ENCODE peak calls at places on chromosomes 12 and 14, in six cellular contexts. O, W, A, M, U and E are unnamed samples.

GRCh38 chr12:58190624-58191023 is 249.3 kb downstream of the ATP23 start:
- DNase-seq in M (no peak), A (no peak), W (no peak), O (no peak), U (no peak), E (no peak)

GRCh38 chr12:132084681-132085635 is 59.2 kb downstream of the DDX51 start:
- DNase-seq in M (no peak), A (peak), W (peak), U (peak), O (peak), E (no peak)

GRCh38 chr12:46516933-46517578 is 144.5 kb upstream of the SLC38A2 start:
- DNase-seq in M (no peak), U (no peak), A (no peak), O (no peak), W (no peak), E (no peak)

GRCh38 chr14:50018236-50019210 is 97.8 kb downstream of the VCPKMT start:
- DNase-seq in O (no peak), M (no peak), W (peak), A (no peak), U (no peak), E (no peak)

GRCh38 chr12:91021076-91021475 is 16.3 kb upstream of the EPYC start:
- DNase-seq in O (no peak), U (no peak), W (no peak), M (no peak), A (no peak), E (no peak)

GRCh38 chr12:122137681-122138080 is 36.3 kb downstream of the IL31 start:
- DNase-seq in W (no peak), U (peak), O (no peak), M (no peak), A (no peak), E (no peak)

GRCh38 chr14:58362798-58363412 is 32.8 kb upstream of the TOMM20L start:
- DNase-seq in M (no peak), O (peak), W (peak), A (peak), U (no peak), E (peak)

GRCh38 chr14:37550511-37550910 is 44.5 kb downstream of the FOXA1 start:
- DNase-seq in M (peak), W (peak), U (no peak), A (no peak), O (peak), E (no peak)

GRCh38 chr14:92693998-92694780 is 54.2 kb downstream of the LGMN start:
- DNase-seq in W (peak), A (no peak), U (no peak), M (no peak), O (no peak), E (no peak)

GRCh38 chr14:71751264-71751663 is 181.0 kb upstream of the RGS6 start:
- DNase-seq in W (peak), U (no peak), M (no peak), A (no peak), O (no peak), E (no peak)

GRCh38 chr14:98204139-98204538 is 1067.9 kb downstream of the BCL11B start:
- DNase-seq in M (no peak), W (no peak), A (no peak), U (no peak), O (no peak), E (no peak)

GRCh38 chr12:107522692-107523477 is 162.7 kb upstream of the PWP1 start:
- DNase-seq in M (no peak), U (no peak), O (no peak), A (no peak), W (no peak), E (no peak)

DNA sequence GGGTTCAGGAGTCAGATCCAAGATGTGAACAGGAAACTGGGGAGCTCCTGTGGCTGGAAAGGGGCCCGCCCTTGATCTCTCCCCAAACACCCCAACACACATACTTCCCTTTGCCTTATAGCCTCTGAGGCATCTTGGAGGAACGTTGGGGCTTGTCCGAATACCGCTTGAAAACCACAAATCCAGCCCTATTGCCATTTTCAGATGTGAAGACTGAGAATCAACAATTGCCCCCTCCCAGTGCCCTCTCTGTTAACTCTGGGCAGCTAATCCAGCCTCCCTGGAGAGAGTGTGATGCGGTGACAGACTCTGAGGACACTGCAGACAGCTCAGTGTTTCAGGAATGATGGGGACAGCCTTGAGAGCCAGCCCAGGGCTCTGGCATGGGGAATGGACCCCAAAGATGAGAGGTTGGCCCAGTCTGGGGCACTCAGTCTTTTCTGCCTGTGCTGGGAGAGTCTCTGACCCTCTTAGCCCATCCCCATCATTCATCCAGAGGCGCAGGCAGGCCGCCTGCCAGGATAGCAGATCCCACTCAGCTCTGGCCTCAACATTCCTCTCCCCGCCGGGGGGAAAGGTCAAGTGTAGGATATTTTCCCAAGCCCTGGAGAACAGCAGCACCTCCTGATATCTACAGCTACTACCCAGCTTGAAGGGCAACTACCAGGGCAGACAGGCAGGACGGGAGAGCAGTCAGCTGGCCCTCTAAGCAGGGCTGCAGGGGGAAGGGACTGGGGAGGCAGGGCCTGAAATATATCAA is 24.6 kb upstream of the LTBP2 start:
- DNase-seq in A (no peak), U (peak), W (no peak), O (no peak), M (no peak), E (no peak)
- H3K4me3 ChIP-seq in A (no peak), U (no peak), W (no peak), O (no peak), M (no peak), E (no peak)

GRCh38 chr14:61567838-61568571 is 127.3 kb upstream of the HIF1A start:
- DNase-seq in A (no peak), M (no peak), U (no peak), O (no peak), W (no peak), E (no peak)
- H3K4me3 ChIP-seq in A (peak), M (no peak), U (no peak), O (no peak), W (no peak), E (peak)

DNA sequence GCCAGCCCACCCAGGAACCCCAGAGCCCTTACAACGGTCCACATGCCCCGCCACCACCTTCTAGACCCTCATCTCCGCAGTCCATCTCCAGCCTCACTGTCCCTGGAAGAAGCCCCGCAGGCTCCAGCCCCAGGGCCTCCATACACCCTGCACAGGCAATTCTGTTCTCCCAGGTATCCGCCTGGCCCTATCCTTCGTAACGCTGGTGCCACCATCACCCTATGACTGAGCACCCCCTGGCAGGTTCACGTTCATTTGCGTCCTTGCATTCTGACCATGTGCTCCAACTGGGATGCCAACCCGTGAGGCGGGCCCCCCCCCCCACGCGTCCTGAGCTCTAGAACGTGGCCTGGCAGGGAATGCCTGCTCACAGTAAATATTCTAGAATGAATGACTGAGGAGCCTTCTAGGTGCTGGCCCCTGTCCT is 675 bp upstream of the SCARB1 start:
- DNase-seq in W (no peak), M (no peak), O (no peak), A (no peak), U (no peak), E (no peak)
- H3K4me3 ChIP-seq in W (peak), M (peak), O (peak), A (peak), U (peak), E (peak)

GRCh38 chr14:32202468-32202865 is 602 bp downstream of the RNU6-8 start:
- DNase-seq in A (no peak), W (no peak), M (no peak), U (no peak), O (peak), E (peak)
- H3K4me3 ChIP-seq in A (peak), W (peak), M (no peak), U (peak), O (peak), E (peak)

GRCh38 chr14:67187826-67188225 is 1.4 kb upstream of the GARIN2 start:
- DNase-seq in A (no peak), W (peak), O (peak), U (no peak), M (no peak), E (no peak)

GRCh38 chr14:67188326-67188725 is 914 bp upstream of the GARIN2 start:
- DNase-seq in W (no peak), A (no peak), U (no peak), M (no peak), O (no peak), E (no peak)

GRCh38 chr14:67186369-67186768 is 2.9 kb upstream of the GARIN2 start:
- DNase-seq in A (peak), M (no peak), O (no peak), U (no peak), W (no peak), E (peak)

GRCh38 chr14:67186789-67187188 is 2.5 kb upstream of the GARIN2 start:
- DNase-seq in M (no peak), O (no peak), U (no peak), A (no peak), W (no peak), E (peak)

GRCh38 chr14:67187210-67187609 is 2.0 kb upstream of the GARIN2 start:
- DNase-seq in W (peak), M (peak), A (no peak), U (no peak), O (peak), E (no peak)
- H3K4me3 ChIP-seq in W (no peak), M (no peak), A (no peak), U (no peak), O (no peak), E (no peak)

GRCh38 chr12:115353467-115353866 is 669.5 kb upstream of the TBX3 start:
- DNase-seq in M (no peak), U (no peak), O (no peak), A (no peak), W (no peak), E (no peak)

GRCh38 chr12:115351513-115352077 is 667.6 kb upstream of the TBX3 start:
- DNase-seq in M (no peak), A (no peak), O (no peak), W (peak), U (no peak), E (no peak)

GRCh38 chr12:115354007-115354452 is 670.1 kb upstream of the TBX3 start:
- DNase-seq in M (peak), A (no peak), U (peak), W (peak), O (peak), E (no peak)

GRCh38 chr12:115355301-115355700 is 671.3 kb upstream of the TBX3 start:
- DNase-seq in M (no peak), O (no peak), A (no peak), W (no peak), U (no peak), E (no peak)

DNA sequence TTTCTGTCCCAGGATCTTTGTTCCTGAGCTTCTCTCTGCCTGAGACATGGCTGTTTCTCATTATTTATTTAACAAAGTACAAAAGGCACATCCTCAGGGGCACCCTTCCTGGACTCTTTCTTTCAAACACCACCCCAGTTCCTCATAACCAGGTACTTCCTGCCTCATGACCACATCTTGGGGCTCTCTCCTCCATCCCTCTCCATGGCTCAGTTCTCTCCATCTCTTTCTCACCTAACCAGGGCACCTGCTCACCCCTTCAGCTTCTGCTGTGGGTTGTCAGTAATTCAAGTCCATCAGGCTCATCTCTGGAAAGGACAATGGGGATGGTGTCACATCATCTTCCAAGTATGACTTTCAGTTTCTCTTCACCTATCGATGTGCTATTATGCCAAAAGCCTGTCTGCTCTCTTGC is 670.5 kb upstream of the TBX3 start:
- DNase-seq in O (no peak), A (no peak), M (no peak), U (no peak), W (no peak), E (no peak)
- H3K4me3 ChIP-seq in O (peak), A (no peak), M (peak), U (peak), W (peak), E (no peak)